ENCODE peak calls at places on chromosomes 11 and 22, in four cellular contexts. S is ovary, H is adrenal gland, I is psoas muscle. F is an unnamed sample.

GRCh38 chr11:94544832-94545640 is 1.3 kb downstream of the FUT4 start:
- DNase-seq in S (peak; percentile 55), H (no peak), I (peak; percentile 62), F (peak; percentile 74)

GRCh38 chr11:60921777-60922335 is 2.4 kb upstream of the TMEM132A start:
- DNase-seq in I (no peak), H (no peak), S (no peak), F (peak; percentile 43)

GRCh38 chr22:30234786-30235470 is 11.6 kb downstream of the LIF start:
- DNase-seq in H (peak; percentile 84), S (no peak), I (no peak), F (no peak)

GRCh38 chr11:68340784-68341556 is 28.6 kb downstream of the LRP5 start:
- DNase-seq in H (no peak), I (no peak), S (no peak), F (peak; percentile 11)

GRCh38 chr11:35141538-35141937 is 2.6 kb downstream of the CD44 start:
- DNase-seq in I (peak; percentile 53), H (peak; percentile 69), S (no peak), F (peak; percentile 73)

GRCh38 chr11:8018742-8019631 is 31.9 kb downstream of the EIF3F start:
- DNase-seq in I (peak; percentile 84), S (peak; percentile 83), H (peak; percentile 95), F (peak; percentile 88)

GRCh38 chr11:104163100-104164027 is 583 bp downstream of the PDGFD start:
- DNase-seq in H (peak; percentile 85), S (peak; percentile 67), I (no peak), F (peak; percentile 70)

GRCh38 chr11:118051611-118052461 is 25.0 kb upstream of the TMPRSS4 start:
- DNase-seq in S (no peak), H (peak; percentile 46), I (peak; percentile 38), F (no peak)

GRCh38 chr11:28337701-28338100 is 229.5 kb downstream of the METTL15 start:
- DNase-seq in I (no peak), S (no peak), H (no peak), F (no peak)

GRCh38 chr11:71913716-71914115 is 14.7 kb downstream of the XNDC1N start:
- DNase-seq in H (no peak), S (no peak), I (no peak), F (no peak)

GRCh38 chr11:31487848-31488247 is 21.6 kb downstream of the IMMP1L start:
- DNase-seq in S (no peak), H (no peak), I (no peak), F (no peak)

GRCh38 chr11:79249341-79249993 is 191.4 kb downstream of the TENM4 start:
- DNase-seq in H (no peak), I (no peak), S (no peak), F (no peak)

GRCh38 chr22:21778705-21779363 is 43.2 kb upstream of the YPEL1 start:
- DNase-seq in I (no peak), H (peak; percentile 36), S (no peak), F (no peak)

GRCh38 chr11:65420506-65421203 is 1.9 kb upstream of the NEAT1 start:
- DNase-seq in S (no peak), I (no peak), H (peak; percentile 56), F (peak; percentile 9)

GRCh38 chr11:62267050-62267449 is 2.9 kb upstream of the SCGB2A2 start:
- DNase-seq in H (no peak), S (no peak), I (no peak), F (no peak)

GRCh38 chr11:62264004-62264403 is 6.0 kb upstream of the SCGB2A2 start:
- DNase-seq in I (no peak), H (no peak), S (no peak), F (no peak)

GRCh38 chr11:62266558-62266957 is 3.4 kb upstream of the SCGB2A2 start:
- DNase-seq in S (no peak), I (no peak), H (no peak), F (no peak)

GRCh38 chr11:62269654-62270278 is at the start of gene SCGB2A2:
- DNase-seq in H (no peak), I (no peak), S (no peak), F (no peak)

DNA sequence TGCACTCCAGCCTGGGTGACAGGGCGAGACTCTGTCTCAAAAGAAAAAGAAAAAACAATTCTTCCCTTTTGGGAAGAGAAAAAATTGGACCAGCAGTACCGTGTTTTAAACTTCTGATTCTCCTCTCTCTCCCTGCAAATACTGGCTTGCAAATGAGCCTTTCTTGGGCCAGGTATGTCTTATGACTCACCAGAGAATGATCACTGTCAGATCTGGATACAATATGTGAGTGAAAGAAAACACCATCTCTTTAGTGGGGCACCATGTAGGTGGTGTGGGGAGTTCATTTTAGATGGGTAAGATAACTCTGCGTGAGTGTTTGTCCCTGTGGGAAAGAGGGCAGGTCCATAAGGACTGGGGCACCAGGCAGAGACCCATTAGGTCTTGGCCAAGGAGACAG is 2.4 kb upstream of the SCGB2A2 start:
- DNase-seq in I (no peak), S (no peak), H (no peak), F (no peak)
- H3K4me1 ChIP-seq in I (no peaks in the 10 kb centered on the region), S (no peaks in the 10 kb centered on the region), H (no peaks in the 10 kb centered on the region), F (no peaks in the 10 kb centered on the region)

GRCh38 chr22:29199702-29200400 is 5.8 kb upstream of the EMID1 start:
- DNase-seq in H (no peak), S (no peak), I (no peak), F (no peak)
- H3K27ac ChIP-seq in H (no peak overlapping the region), S (no peak overlapping the region), I (no peak overlapping the region), F (no peak overlapping the region)

GRCh38 chr22:26286091-26286780 is 117.0 kb downstream of the SEZ6L start:
- DNase-seq in H (no peak), S (no peak), I (no peak), F (no peak)

GRCh38 chr22:26287382-26288228 is 118.3 kb downstream of the SEZ6L start:
- DNase-seq in I (no peak), H (no peak), S (no peak), F (no peak)

GRCh38 chr22:26291940-26292666 is 122.8 kb downstream of the SEZ6L start:
- DNase-seq in I (no peak), S (no peak), H (no peak), F (no peak)

GRCh38 chr22:26292667-26292995 is 123.4 kb downstream of the SEZ6L start:
- DNase-seq in I (no peak), S (no peak), H (no peak), F (no peak)

DNA sequence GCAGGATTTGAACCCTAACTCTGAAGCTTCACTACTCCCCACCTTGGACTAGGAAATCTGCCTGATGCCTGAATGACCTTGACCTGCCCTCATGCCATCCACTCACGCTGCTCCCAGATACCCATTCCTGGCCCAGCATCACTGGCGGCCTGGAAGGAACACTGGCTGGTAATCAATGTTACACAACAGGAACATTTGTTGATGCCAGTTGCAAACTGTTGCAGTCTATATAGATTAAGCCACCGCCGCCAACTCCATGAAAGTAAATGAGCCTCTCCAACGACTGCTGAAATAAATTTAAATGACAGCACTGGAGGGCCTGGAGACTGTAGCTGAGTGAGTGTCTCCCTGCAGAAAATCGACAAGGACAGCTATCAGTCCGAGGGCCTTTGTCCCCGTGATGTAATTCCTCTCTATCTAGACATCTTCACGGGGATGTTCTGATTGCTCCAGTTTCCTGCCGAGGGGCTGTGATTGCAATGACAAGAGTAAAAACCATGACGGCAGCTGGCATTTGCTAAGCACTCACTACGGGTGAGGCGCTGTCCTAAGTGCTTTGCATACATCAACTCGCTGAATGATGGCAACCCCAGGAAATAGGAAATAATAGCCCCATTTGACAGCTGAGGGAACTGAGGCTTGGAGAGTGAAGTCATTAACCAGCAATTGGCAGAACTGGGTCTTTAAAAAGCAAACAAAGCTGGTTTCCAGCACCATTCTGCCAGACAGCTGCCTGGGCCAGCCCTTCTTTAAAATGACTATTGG is 120.4 kb downstream of the SEZ6L start:
- DNase-seq in H (no peak), S (no peak), I (no peak), F (no peak)
- H3K4me3 ChIP-seq in H (no peak overlapping the region), S (no peak overlapping the region), I (no peak overlapping the region), F (no peak overlapping the region)

DNA sequence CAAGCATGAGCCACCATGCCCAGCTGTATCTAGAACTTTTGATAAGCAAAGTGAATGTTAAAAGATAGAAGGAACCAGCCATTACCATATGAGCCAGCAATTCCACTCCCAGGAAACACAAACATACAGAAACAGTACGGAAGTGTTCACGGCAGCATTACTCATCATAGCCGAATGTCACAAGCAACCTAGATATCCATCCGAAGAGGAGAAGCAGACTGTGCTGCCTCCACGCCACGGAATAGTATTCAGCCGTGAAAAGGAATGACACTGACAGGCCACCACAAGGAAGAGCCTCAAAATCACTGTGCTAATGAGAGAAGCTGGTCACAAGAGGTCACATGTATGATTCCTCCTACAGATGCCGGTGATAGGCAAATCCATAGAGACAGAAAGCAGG is 17.6 kb upstream of the MGAT3 start:
- DNase-seq in H (no peak), I (no peak), S (no peak), F (no peak)
- H3K4me1 ChIP-seq in H (peaks cover 34% of the 10 kb centered on the region), I (peaks cover 13% of the 10 kb centered on the region), S (peaks cover 6% of the 10 kb centered on the region), F (no peaks in the 10 kb centered on the region)

F was measured in right cardiac atrium.